ENCODE peak calls at places on chromosomes 5 and 9, in ten cellular contexts. W, B, P, C, Z, E, U, Y, J and H are unnamed samples.

GRCh38 chr5:135547590-135548254 is 12.0 kb upstream of the NEUROG1 start:
- DNase-seq in W (no peak), J (no peak), P (no peak), E (no peak), Z (no peak), C (no peak), Y (no peak), U (no peak), B (no peak), H (no peak)

GRCh38 chr5:100846722-100847121 is 56.4 kb downstream of the ST8SIA4 start:
- DNase-seq in U (no peak), W (no peak), C (no peak), J (peak), E (no peak), Y (no peak), P (no peak), Z (no peak), B (no peak), H (no peak)

GRCh38 chr5:912356-913091 is 19.8 kb downstream of the TRIP13 start:
- DNase-seq in W (peak), Y (no peak), U (peak), Z (no peak), J (peak), P (no peak), B (no peak), C (peak), E (no peak), H (no peak)

GRCh38 chr9:121508415-121508814 is 8.8 kb upstream of the GGTA1 start:
- DNase-seq in J (peak), Z (no peak), E (no peak), C (no peak), Y (no peak), U (no peak), W (no peak), B (no peak), P (no peak), H (no peak)

GRCh38 chr9:136882109-136882946 is 4.0 kb upstream of the TRAF2 start:
- DNase-seq in J (peak), U (peak), P (no peak), W (peak), C (no peak), E (peak), B (no peak), Z (peak), Y (peak), H (no peak)

GRCh38 chr5:33937700-33938506 is 1.7 kb downstream of the RXFP3 start:
- DNase-seq in P (no peak), B (no peak), U (no peak), Z (no peak), W (no peak), J (no peak), E (no peak), C (no peak), Y (no peak), H (no peak)

GRCh38 chr5:101271416-101271815 is 368.3 kb upstream of the ST8SIA4 start:
- DNase-seq in C (no peak), Z (no peak), P (no peak), W (no peak), E (no peak), Y (no peak), J (no peak), U (no peak), B (peak), H (no peak)

GRCh38 chr5:135482383-135482933 is 30.3 kb upstream of the TIFAB start:
- DNase-seq in Z (no peak), E (no peak), C (no peak), J (no peak), P (no peak), W (no peak), B (no peak), Y (no peak), U (peak), H (no peak)

GRCh38 chr5:159412284-159413046 is 82.2 kb upstream of the IL12B start:
- DNase-seq in Z (no peak), E (no peak), J (no peak), Y (peak), U (no peak), P (no peak), B (no peak), C (peak), W (no peak), H (no peak)

GRCh38 chr5:1006656-1007071 is 1.9 kb upstream of the NKD2 start:
- DNase-seq in W (no peak), P (no peak), Z (peak), B (peak), J (no peak), U (peak), C (no peak), Y (no peak), E (no peak), H (no peak)

GRCh38 chr9:108671156-108671555 is 184.6 kb downstream of the ACTL7B start:
- DNase-seq in W (no peak), B (no peak), C (peak), P (no peak), Y (no peak), Z (no peak), U (no peak), J (peak), E (no peak), H (no peak)

GRCh38 chr9:18798518-18799290 is 234.3 kb downstream of the SAXO1 start:
- DNase-seq in C (no peak), W (no peak), Z (no peak), B (no peak), P (no peak), E (no peak), U (no peak), J (no peak), Y (no peak), H (peak)

GRCh38 chr9:15277400-15278137 is 29.4 kb downstream of the TTC39B start:
- DNase-seq in U (peak), J (peak), B (no peak), E (no peak), Z (no peak), P (no peak), Y (no peak), C (peak), W (no peak), H (peak)

GRCh38 chr9:95506692-95507455 is 9.9 kb downstream of the PTCH1 start:
- DNase-seq in E (no peak), C (peak), W (no peak), U (peak), J (peak), P (peak), Y (peak), B (peak), Z (peak), H (peak)

DNA sequence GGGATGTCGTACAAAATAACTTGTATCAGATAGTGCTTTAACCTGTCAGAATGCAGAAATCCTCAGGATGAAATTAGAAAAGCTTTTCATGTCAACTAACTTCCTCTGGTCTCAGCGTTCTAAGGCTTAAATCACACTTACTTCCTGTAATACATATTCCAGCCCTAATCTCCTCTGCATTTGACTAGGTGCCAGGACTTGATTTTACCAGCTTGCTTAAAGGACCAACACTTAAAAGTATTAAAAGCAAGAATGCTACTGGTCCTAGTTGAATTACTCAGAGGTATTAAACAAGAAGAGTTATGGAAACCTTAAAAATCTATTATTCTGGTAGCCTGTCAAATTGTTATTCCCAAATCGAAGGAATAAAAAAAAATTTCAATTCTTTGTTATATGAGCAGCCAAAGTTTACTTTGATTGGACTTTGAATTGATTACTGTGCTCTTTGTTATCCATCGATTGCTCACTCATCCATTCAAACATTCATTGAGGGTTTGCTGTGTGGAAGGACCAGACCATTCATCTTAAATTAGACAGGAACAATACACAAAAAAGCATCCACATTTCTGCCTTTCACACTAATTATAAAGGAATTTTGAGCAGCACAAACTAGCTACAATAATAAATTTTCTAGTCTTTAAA is 108.7 kb downstream of the MUSK start:
- DNase-seq in P (no peak), J (no peak), Y (no peak), Z (no peak), W (no peak), B (no peak), E (no peak), U (no peak), C (peak), H (no peak)
- H3K27ac ChIP-seq in P (no peak), J (no peak), Y (peak), Z (no peak), W (no peak), B (no peak), E (peak), U (no peak), C (peak), H (peak)

GRCh38 chr5:115295775-115296129 is 702 bp downstream of the CCDC112 start:
- DNase-seq in Z (no peak), E (no peak), C (no peak), B (no peak), W (no peak), Y (peak), J (no peak), P (no peak), U (no peak), H (no peak)

GRCh38 chr5:115291397-115291796 is 5.1 kb downstream of the CCDC112 start:
- DNase-seq in E (no peak), J (no peak), W (no peak), Z (no peak), B (no peak), P (no peak), C (no peak), U (no peak), Y (no peak), H (no peak)

GRCh38 chr5:115298811-115299210 is 2.4 kb upstream of the CCDC112 start:
- DNase-seq in E (no peak), W (no peak), Z (no peak), U (no peak), C (no peak), J (no peak), P (no peak), B (no peak), Y (no peak), H (no peak)

GRCh38 chr5:115297043-115297442 is 589 bp upstream of the CCDC112 start:
- DNase-seq in C (no peak), J (peak), W (no peak), Y (no peak), B (no peak), P (no peak), Z (no peak), E (no peak), U (peak), H (no peak)

GRCh38 chr5:115296130-115296997 is at the start of gene CCDC112:
- DNase-seq in W (no peak), E (peak), Y (peak), C (peak), B (peak), U (peak), J (peak), P (peak), Z (peak), H (peak)
- H3K27ac ChIP-seq in W (peak), E (no peak), Y (peak), C (peak), B (peak), U (no peak), J (no peak), P (peak), Z (no peak), H (peak)

GRCh38 chr5:131635755-131636479 is 888 bp upstream of the RAPGEF6 start:
- DNase-seq in E (no peak), W (no peak), U (no peak), P (no peak), Z (peak), B (peak), C (no peak), J (peak), Y (no peak), H (peak)

GRCh38 chr5:131639148-131639547 is 4.1 kb upstream of the RAPGEF6 start:
- DNase-seq in Z (no peak), U (no peak), B (no peak), C (no peak), W (no peak), J (no peak), E (no peak), P (no peak), Y (no peak), H (no peak)

GRCh38 chr5:131641494-131641893 is 6.5 kb upstream of the RAPGEF6 start:
- DNase-seq in J (no peak), W (no peak), P (no peak), Y (no peak), E (no peak), Z (no peak), C (no peak), B (no peak), U (no peak), H (no peak)

GRCh38 chr5:131637694-131638093 is 2.7 kb upstream of the RAPGEF6 start:
- DNase-seq in E (no peak), P (no peak), U (no peak), J (no peak), W (no peak), Y (no peak), B (no peak), C (peak), Z (no peak), H (no peak)

GRCh38 chr5:131640043-131640856 is 5.2 kb upstream of the RAPGEF6 start:
- DNase-seq in P (no peak), E (no peak), B (no peak), Y (no peak), W (no peak), C (no peak), U (no peak), J (peak), Z (no peak), H (no peak)
- H3K27ac ChIP-seq in P (no peak), E (no peak), B (peak), Y (no peak), W (no peak), C (no peak), U (no peak), J (peak), Z (no peak), H (peak)

GRCh38 chr5:9431496-9432258 is 114.2 kb downstream of the SEMA5A start:
- DNase-seq in U (no peak), C (no peak), P (no peak), Z (no peak), E (no peak), W (no peak), J (no peak), Y (no peak), B (no peak), H (no peak)

GRCh38 chr5:9429691-9430215 is 116.1 kb downstream of the SEMA5A start:
- DNase-seq in U (no peak), E (no peak), B (no peak), C (no peak), Y (no peak), Z (no peak), W (no peak), J (no peak), P (no peak), H (peak)

GRCh38 chr5:9431151-9431495 is 114.8 kb downstream of the SEMA5A start:
- DNase-seq in P (no peak), C (no peak), B (no peak), J (no peak), U (no peak), E (no peak), Z (no peak), Y (no peak), W (no peak), H (no peak)

GRCh38 chr5:9428272-9428671 is 117.6 kb downstream of the SEMA5A start:
- DNase-seq in P (no peak), B (no peak), E (no peak), Y (no peak), U (no peak), Z (no peak), J (no peak), C (no peak), W (no peak), H (no peak)

DNA sequence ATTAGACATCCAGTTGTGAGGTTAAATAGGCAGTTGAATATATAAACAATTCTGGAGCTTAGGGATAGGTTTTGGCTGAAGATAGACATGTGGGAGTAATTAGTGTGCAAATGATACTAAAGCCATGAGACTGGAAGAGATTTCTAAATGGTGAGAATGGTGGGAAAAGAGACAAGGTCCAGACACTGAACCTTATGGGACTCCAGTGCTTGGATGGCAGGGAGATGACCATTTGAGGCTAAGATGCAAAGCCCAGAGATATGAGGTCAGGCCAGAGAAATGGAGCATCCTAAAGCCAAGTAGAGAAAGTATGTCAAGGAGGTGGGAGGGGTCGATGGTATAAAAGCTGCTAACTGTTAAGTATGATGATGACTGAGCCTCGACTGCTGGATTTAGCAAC is 115.6 kb downstream of the SEMA5A start:
- DNase-seq in C (no peak), Z (no peak), E (no peak), Y (no peak), P (no peak), J (no peak), U (no peak), B (no peak), W (no peak), H (no peak)
- H3K27ac ChIP-seq in C (no peak), Z (no peak), E (no peak), Y (no peak), P (peak), J (no peak), U (no peak), B (no peak), W (no peak), H (peak)

GRCh38 chr5:149141957-149142851 is 911 bp downstream of the ABLIM3 start:
- DNase-seq in B (no peak), Z (no peak), J (peak), P (no peak), C (no peak), E (no peak), W (no peak), U (peak), Y (no peak), H (no peak)

GRCh38 chr5:149143470-149143869 is 2.2 kb downstream of the ABLIM3 start:
- DNase-seq in U (peak), Z (no peak), B (no peak), E (no peak), J (peak), P (no peak), C (no peak), W (no peak), Y (no peak), H (no peak)

GRCh38 chr5:149141224-149141956 is at the start of gene ABLIM3:
- DNase-seq in P (peak), E (peak), C (peak), Z (peak), J (peak), W (no peak), U (peak), Y (peak), B (peak), H (no peak)

GRCh38 chr5:149138182-149138923 is 2.9 kb upstream of the ABLIM3 start:
- DNase-seq in Z (no peak), C (no peak), E (no peak), Y (no peak), U (no peak), B (no peak), P (no peak), J (no peak), W (no peak), H (no peak)

DNA sequence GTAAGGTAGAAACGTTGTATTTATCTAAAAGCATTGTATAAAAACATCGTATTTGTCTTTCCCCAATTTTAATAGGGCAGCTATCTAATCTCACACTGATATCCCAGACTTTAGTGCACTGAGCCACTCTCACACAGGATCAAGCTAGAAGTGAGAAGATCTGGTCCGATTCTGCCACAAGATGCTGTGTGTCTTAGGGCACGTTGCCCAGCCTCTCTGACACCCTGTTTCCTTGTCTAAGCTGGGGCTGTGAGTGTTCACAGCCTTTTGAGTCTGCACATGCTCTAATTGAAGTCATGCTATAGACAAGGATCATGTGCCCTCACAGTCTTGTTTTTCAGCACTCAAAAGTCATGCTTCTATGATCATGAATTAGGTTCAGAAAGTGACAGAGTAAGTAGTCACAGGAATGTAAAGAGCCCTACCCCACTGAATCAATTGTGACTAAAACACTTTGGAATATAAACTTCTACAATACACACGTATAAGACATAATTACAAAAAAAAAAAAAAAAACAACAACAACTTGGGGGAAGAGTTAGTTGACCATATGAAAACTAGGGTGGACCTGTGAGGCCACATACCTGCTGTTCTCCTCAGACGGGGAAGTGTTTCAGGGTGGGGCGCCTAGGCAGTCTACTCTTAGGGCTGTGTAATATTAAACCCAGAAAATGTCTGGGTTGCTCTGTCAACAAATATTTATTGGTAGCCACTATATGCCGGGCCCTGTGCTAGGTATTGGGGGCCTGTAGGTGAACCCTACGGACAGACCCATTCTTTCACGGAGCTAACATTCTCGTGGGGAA is 893 bp upstream of the ABLIM3 start:
- DNase-seq in P (no peak), E (no peak), W (no peak), U (no peak), C (no peak), Z (no peak), J (no peak), Y (no peak), B (no peak), H (no peak)
- H3K27ac ChIP-seq in P (no peak), E (no peak), W (no peak), U (no peak), C (no peak), Z (no peak), J (no peak), Y (no peak), B (no peak), H (no peak)